ENCODE peak calls at places on chromosomes 6 and 20, in seven cellular contexts. Y is neuronal stem cell, J is H9, S is IMR-90, Q is H1, R is mesenchymal stem cell, H is mesendoderm. W is an unnamed sample.

GRCh38 chr6:45625191-45625664 is 247.5 kb upstream of the SUPT3H start:
- DNase-seq in S (peak; percentile 85), Q (no peak), H (no peak), R (peak; percentile 72), Y (no peak), J (no peak), W (no peak)

GRCh38 chr20:58870293-58871014 is 17.9 kb downstream of the GNAS start:
- DNase-seq in S (peak; percentile 47), J (peak; percentile 77), Q (no peak), Y (peak; percentile 74), H (peak; percentile 78), R (peak; percentile 57), W (peak; percentile 73)

GRCh38 chr6:136294621-136295020 is 5.0 kb upstream of the BCLAF1 start:
- DNase-seq in J (no peak), Y (no peak), H (no peak), Q (no peak), R (no peak), S (no peak), W (no peak)

GRCh38 chr20:11140359-11140758 is 466.6 kb upstream of the JAG1 start:
- DNase-seq in S (peak; percentile 84), J (no peak), Y (no peak), H (no peak), R (peak; percentile 11), Q (no peak), W (no peak)

GRCh38 chr20:62860391-62860923 is 1.2 kb downstream of the TCFL5 start:
- DNase-seq in Q (no peak), S (peak; percentile 45), H (peak; percentile 39), J (no peak), R (peak; percentile 52), Y (no peak), W (no peak)

GRCh38 chr6:38495922-38496635 is 143.7 kb downstream of the BTBD9 start:
- DNase-seq in H (no peak), Q (no peak), S (no peak), R (peak; percentile 18), Y (no peak), J (no peak), W (no peak)

GRCh38 chr6:87840324-87840723 is 138.3 kb upstream of the AKIRIN2 start:
- DNase-seq in R (no peak), S (no peak), Q (no peak), Y (no peak), J (no peak), H (no peak), W (no peak)

GRCh38 chr6:100257661-100258395 is 206.9 kb downstream of the SIM1 start:
- DNase-seq in J (no peak), R (peak; percentile 84), H (peak; percentile 88), S (peak; percentile 68), Y (peak; percentile 33), Q (no peak), W (no peak)

GRCh38 chr6:28866342-28867077 is 57.3 kb downstream of the TRIM27 start:
- DNase-seq in Q (no peak), H (peak; percentile 80), Y (peak; percentile 54), J (peak; percentile 85), R (peak; percentile 64), S (peak; percentile 29), W (peak; percentile 89)

GRCh38 chr20:23870461-23870860 is 9.1 kb downstream of the CST5 start:
- DNase-seq in R (no peak), S (no peak), Y (no peak), H (peak; percentile 83), J (no peak), Q (no peak), W (no peak)

GRCh38 chr6:100913400-100914276 is 32.5 kb upstream of the ASCC3 start:
- DNase-seq in Y (no peak), Q (no peak), R (peak; percentile 68), H (peak; percentile 47), S (peak; percentile 35), J (peak; percentile 86), W (no peak)

GRCh38 chr20:44586986-44587980 is 4.9 kb downstream of the PKIG start:
- DNase-seq in J (no peak), Y (no peak), S (peak; percentile 50), Q (no peak), H (no peak), R (peak; percentile 15), W (peak; percentile 28)

GRCh38 chr6:7106752-7107577 is 796 bp upstream of the RREB1 start:
- DNase-seq in Q (no peak), Y (no peak), J (peak; percentile 48), H (peak; percentile 70), S (peak; percentile 16), R (no peak), W (peak; percentile 43)

GRCh38 chr6:127458817-127459216 is 372 bp downstream of the KIAA0408 start:
- DNase-seq in R (peak; percentile 78), Q (no peak), S (peak; percentile 59), Y (no peak), J (no peak), H (no peak), W (peak; percentile 9)

GRCh38 chr6:35253249-35253648 is 6.3 kb upstream of the ZNF76 start:
- DNase-seq in J (no peak), Q (no peak), R (no peak), Y (no peak), H (no peak), S (no peak), W (no peak)

GRCh38 chr6:136592930-136593673 is 42.9 kb upstream of the MAP7 start:
- DNase-seq in R (peak; percentile 88), S (peak; percentile 86), H (no peak), Y (no peak), Q (no peak), J (no peak), W (peak; percentile 35)

GRCh38 chr6:41237128-41237527 is 9.0 kb downstream of the TREML4 start:
- DNase-seq in S (no peak), Q (no peak), H (no peak), R (no peak), J (no peak), Y (no peak), W (no peak)
- H2BK5ac ChIP-seq in S (no peak overlapping the region), Q (no peak overlapping the region), H (no peak overlapping the region), R (no peak overlapping the region), J (no peak overlapping the region), Y (no peak overlapping the region), W (no peak overlapping the region)

GRCh38 chr6:119445666-119446622 is 96.4 kb upstream of the MAN1A1 start:
- DNase-seq in J (no peak), S (peak; percentile 68), H (peak; percentile 53), R (peak; percentile 57), Q (no peak), Y (no peak), W (peak; percentile 65)
- H3K4me1 ChIP-seq in J (peaks cover 3% of the 10 kb centered on the region), S (peaks cover 7% of the 10 kb centered on the region), H (no peaks in the 10 kb centered on the region), R (peaks cover 4% of the 10 kb centered on the region), Q (no peaks in the 10 kb centered on the region), Y (no peaks in the 10 kb centered on the region), W (peaks cover 25% of the 10 kb centered on the region)

GRCh38 chr6:27502508-27503435 is 29.9 kb upstream of the ZNF184 start:
- DNase-seq in R (peak; percentile 75), Q (no peak), H (peak; percentile 94), S (peak; percentile 79), Y (peak; percentile 62), J (peak; percentile 75), W (peak; percentile 74)
- H2AK5ac ChIP-seq in R (no peak overlapping the region), Q (no peak overlapping the region), H (no peak overlapping the region), S (no peak overlapping the region), Y (no peak overlapping the region), J (no peak overlapping the region), W (no peak overlapping the region)

DNA sequence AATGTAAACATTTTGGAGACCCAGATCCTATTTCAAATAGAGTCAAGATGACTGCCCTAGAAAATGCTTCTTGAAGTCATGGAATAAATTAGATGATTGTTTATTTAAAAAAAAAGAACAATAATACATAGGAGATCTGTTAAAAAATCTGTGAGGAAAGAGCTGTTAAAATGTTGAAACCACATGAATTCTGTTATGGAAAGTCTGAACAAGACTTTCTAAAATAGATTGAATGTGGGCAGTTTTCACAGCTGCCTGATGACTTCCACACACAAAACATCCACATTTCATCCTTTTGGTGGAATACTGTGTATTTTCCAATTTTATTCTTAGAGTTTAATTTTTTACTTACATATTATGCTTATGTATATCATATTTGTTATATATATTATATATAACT is 186.1 kb downstream of the LAMA2 start:
- DNase-seq in H (no peak), R (peak; percentile 3), J (no peak), S (no peak), Y (no peak), Q (no peak), W (no peak)
- H2BK5ac ChIP-seq in H (no peak overlapping the region), R (no peak overlapping the region), J (no peak overlapping the region), S (no peak overlapping the region), Y (no peak overlapping the region), Q (no peak overlapping the region), W (no peak overlapping the region)

GRCh38 chr6:138572885-138573284 is 73.6 kb upstream of the NHSL1 start:
- DNase-seq in Q (no peak), J (no peak), H (peak; percentile 80), Y (no peak), S (no peak), R (no peak), W (peak; percentile 85)
- H3K4me1 ChIP-seq in Q (no peaks in the 10 kb centered on the region), J (peaks cover 13% of the 10 kb centered on the region), H (peaks cover 4% of the 10 kb centered on the region), Y (peaks cover 29% of the 10 kb centered on the region), S (peaks cover 3% of the 10 kb centered on the region), R (peaks cover 4% of the 10 kb centered on the region), W (peaks cover 12% of the 10 kb centered on the region)

W was measured in trophoblast cell.